ENCODE peak calls at places on chromosomes 16 and 17, in five cellular contexts. X is neural progenitor cell, Q is HCT116, Z is hepatocyte, R is PC-3. U is an unnamed sample.

GRCh38 chr17:40343126-40344119 is 21.1 kb downstream of the GJD3 start:
- DNase-seq in X (peak), Q (no peak), Z (no peak), R (no peak), U (no peak)

GRCh38 chr16:30430428-30430970 is 669 bp upstream of the DCTPP1 start:
- DNase-seq in X (no peak), Q (no peak), Z (no peak), R (no peak), U (no peak)

GRCh38 chr16:57824880-57825279 is 22.6 kb upstream of the KIFC3 start:
- DNase-seq in X (no peak), Q (no peak), Z (peak), R (peak), U (no peak)

GRCh38 chr16:53509906-53510703 is 7.1 kb upstream of the AKTIP start:
- DNase-seq in X (peak), Q (peak), Z (peak), R (peak), U (peak)

GRCh38 chr17:74190154-74190553 is 13.3 kb upstream of the RPL38 start:
- DNase-seq in X (peak), Q (peak), Z (peak), R (peak), U (peak)

GRCh38 chr17:68346448-68346847 is 55.2 kb downstream of the ARSG start:
- DNase-seq in X (peak), Q (no peak), Z (no peak), R (no peak), U (peak)

GRCh38 chr17:13735861-13736260 is 134.1 kb upstream of the HS3ST3A1 start:
- DNase-seq in X (no peak), Q (no peak), Z (no peak), R (no peak), U (no peak)

GRCh38 chr16:56286819-56287218 is 95.5 kb downstream of the GNAO1 start:
- DNase-seq in X (no peak), Q (no peak), Z (no peak), R (no peak), U (no peak)

GRCh38 chr17:51833620-51834019 is 324.9 kb downstream of the CA10 start:
- DNase-seq in X (no peak), Q (no peak), Z (no peak), R (no peak), U (no peak)

GRCh38 chr17:66230918-66231543 is 1.8 kb upstream of the APOH start:
- DNase-seq in X (no peak), Q (no peak), Z (no peak), R (no peak), U (no peak)

GRCh38 chr17:31424944-31425582 is 33.6 kb downstream of the RAB11FIP4 start:
- DNase-seq in X (peak), Q (no peak), Z (peak), R (no peak), U (no peak)

GRCh38 chr17:75814021-75814395 is 29.4 kb downstream of the UNK start:
- DNase-seq in X (no peak), Q (no peak), Z (no peak), R (no peak), U (no peak)

GRCh38 chr16:66459878-66460277 is 32.8 kb downstream of the BEAN1 start:
- DNase-seq in X (peak), Q (no peak), Z (no peak), R (no peak), U (no peak)

GRCh38 chr17:48624544-48625501 is 1.3 kb downstream of the HOXB9 start:
- DNase-seq in X (peak), Q (no peak), Z (peak), R (peak), U (no peak)

GRCh38 chr16:14676633-14677032 is 17.5 kb downstream of the PLA2G10 start:
- DNase-seq in X (no peak), Q (no peak), Z (no peak), R (no peak), U (no peak)

GRCh38 chr16:14677627-14678026 is 16.5 kb downstream of the PLA2G10 start:
- DNase-seq in X (no peak), Q (no peak), Z (no peak), R (no peak), U (no peak)

GRCh38 chr16:14681115-14681514 is 13.0 kb downstream of the PLA2G10 start:
- DNase-seq in X (no peak), Q (no peak), Z (no peak), R (no peak), U (no peak)

GRCh38 chr16:14678748-14679497 is 15.2 kb downstream of the PLA2G10 start:
- DNase-seq in X (no peak), Q (no peak), Z (no peak), R (no peak), U (no peak)

GRCh38 chr16:14682121-14682520 is 12.0 kb downstream of the PLA2G10 start:
- DNase-seq in X (no peak), Q (no peak), Z (no peak), R (no peak), U (no peak)
- TF ChIP-seq EZH2phosphoT487 in X (no peak), Q (no peak), Z (no peak), R (no peak), U (no peak)

GRCh38 chr17:3888343-3889171 is 4.3 kb downstream of the CAMKK1 start:
- DNase-seq in X (peak), Q (peak), Z (peak), R (peak), U (no peak)
- TF ChIP-seq EZH2phosphoT487 in X (no peak), Q (no peak), Z (no peak), R (peak), U (no peak)

DNA sequence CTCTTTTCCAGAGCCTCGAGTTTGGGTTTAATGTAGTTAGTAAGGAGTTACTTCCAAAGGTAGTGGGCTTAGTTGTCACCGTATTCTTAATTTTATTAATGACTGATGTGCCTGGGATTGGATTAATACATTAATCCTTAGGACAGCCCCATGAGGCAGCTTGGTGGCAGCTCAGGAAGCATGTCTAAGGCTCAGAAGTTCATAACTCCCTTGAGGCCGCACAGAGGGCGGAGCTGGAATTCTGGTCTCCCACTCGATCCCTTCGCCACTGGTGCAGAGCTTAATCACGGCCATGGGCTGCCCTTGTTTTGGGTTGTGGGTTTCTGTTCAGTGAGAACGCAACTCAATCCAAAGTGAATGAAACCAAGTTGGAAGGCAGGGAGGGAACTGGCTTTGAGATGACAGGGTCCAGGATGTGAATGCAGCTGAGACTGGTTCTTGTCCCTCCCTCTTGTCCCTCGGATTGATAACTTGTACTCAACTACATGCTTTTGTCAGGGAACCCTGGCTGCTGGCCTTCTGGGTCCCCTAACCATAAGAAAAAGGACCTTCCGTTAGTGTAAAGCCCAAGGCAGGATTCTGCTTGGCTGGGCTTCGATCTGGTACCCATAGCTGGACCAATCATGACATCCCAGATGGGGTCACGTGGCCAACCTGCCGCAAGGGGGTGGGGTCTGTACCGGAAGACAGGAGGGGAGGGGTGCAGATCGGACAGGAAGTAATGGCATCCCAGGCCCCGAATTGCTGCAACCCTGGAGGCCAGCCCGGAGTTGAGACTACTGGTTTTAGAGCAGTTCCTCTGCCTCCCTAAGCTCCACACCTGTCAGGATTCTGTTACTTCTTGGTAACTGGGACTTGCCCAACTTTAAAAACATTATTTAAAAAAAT is 45.4 kb downstream of the SNX20 start:
- DNase-seq in X (no peak), Q (peak), Z (no peak), R (no peak), U (peak)
- TF ChIP-seq EZH2phosphoT487 in X (no peak), Q (no peak), Z (no peak), R (no peak), U (no peak)

GRCh38 chr17:42112552-42113176 is at the start of gene DHX58:
- DNase-seq in X (no peak), Q (no peak), Z (peak), R (no peak), U (peak)
- TF ChIP-seq EZH2phosphoT487 in X (no peak), Q (no peak), Z (no peak), R (no peak), U (no peak)

U was measured in OCI-LY7.